ENCODE peak calls at places on chromosomes 2 and 18, in seven cellular contexts. E is breast epithelium, S is cardiac muscle cell, Y is PC-3, N is GM23338, W is tibial nerve, H is neural progenitor cell. G is an unnamed sample. For H3K4me1, the result is how much of the 10 kb centered on the place peaks cover.

GRCh38 chr2:102514061-102514785 is 41.2 kb downstream of the SLC9A4 start:
- DNase-seq in N (peak), Y (peak), W (no peak), S (peak), H (no peak), E (no peak), G (no peak)

GRCh38 chr18:11104307-11104706 is 45.1 kb downstream of the PIEZO2 start:
- DNase-seq in W (no peak), S (no peak), H (no peak), E (no peak), N (no peak), Y (no peak), G (no peak)

GRCh38 chr2:237278593-237278992 is 135.4 kb downstream of the COL6A3 start:
- DNase-seq in S (peak), Y (no peak), N (no peak), W (peak), H (no peak), E (peak), G (peak)

GRCh38 chr18:47283476-47283875 is 32.0 kb upstream of the SKOR2 start:
- DNase-seq in S (peak), Y (peak), H (peak), E (no peak), W (no peak), N (peak), G (no peak)

GRCh38 chr18:61975526-61976326 is 82.9 kb upstream of the RNF152 start:
- DNase-seq in H (no peak), N (no peak), E (no peak), Y (no peak), W (no peak), S (no peak), G (no peak)

GRCh38 chr18:12310762-12311161 is 2.7 kb downstream of the TUBB6 start:
- DNase-seq in W (no peak), H (no peak), S (no peak), N (no peak), E (no peak), Y (no peak), G (no peak)

GRCh38 chr18:79604913-79605235 is 74.7 kb upstream of the CTDP1 start:
- DNase-seq in H (no peak), S (no peak), N (no peak), E (no peak), Y (no peak), W (no peak), G (no peak)

GRCh38 chr2:204436267-204436666 is 109.0 kb upstream of the PARD3B start:
- DNase-seq in H (no peak), Y (no peak), W (no peak), N (no peak), S (no peak), E (no peak), G (no peak)

GRCh38 chr18:46001892-46002291 is 34.8 kb upstream of the EPG5 start:
- DNase-seq in Y (no peak), S (no peak), N (no peak), E (no peak), H (no peak), W (no peak), G (no peak)

GRCh38 chr18:42583197-42583776 is 532.2 kb downstream of the RIT2 start:
- DNase-seq in W (no peak), Y (no peak), S (peak), N (no peak), H (no peak), E (no peak), G (no peak)

GRCh38 chr2:99101697-99102096 is 39.8 kb upstream of the C2orf15 start:
- DNase-seq in H (no peak), W (no peak), E (no peak), S (peak), Y (no peak), N (peak), G (no peak)

GRCh38 chr2:223494987-223495386 is 107.2 kb downstream of the SCG2 start:
- DNase-seq in H (no peak), S (no peak), N (no peak), Y (no peak), W (no peak), E (no peak), G (no peak)

GRCh38 chr2:122949523-122949922 is 1075.6 kb upstream of the CNTNAP5 start:
- DNase-seq in N (no peak), E (no peak), S (no peak), W (no peak), H (no peak), Y (no peak), G (no peak)

GRCh38 chr2:118012778-118013177 is 1.1 kb downstream of the CCDC93 start:
- DNase-seq in W (no peak), H (no peak), Y (peak), E (no peak), N (no peak), S (no peak), G (no peak)

GRCh38 chr2:216426938-216427337 is 14.7 kb downstream of the SMARCAL1 start:
- DNase-seq in W (no peak), E (no peak), N (no peak), Y (peak), H (no peak), S (peak), G (no peak)

GRCh38 chr18:63253018-63253417 is 66.6 kb downstream of the BCL2 start:
- DNase-seq in S (no peak), Y (no peak), E (no peak), H (no peak), N (no peak), W (no peak), G (no peak)

GRCh38 chr18:48946329-48946835 is 4.4 kb downstream of the SMAD7 start:
- DNase-seq in W (no peak), Y (peak), N (no peak), S (peak), E (no peak), H (no peak), G (no peak)

DNA sequence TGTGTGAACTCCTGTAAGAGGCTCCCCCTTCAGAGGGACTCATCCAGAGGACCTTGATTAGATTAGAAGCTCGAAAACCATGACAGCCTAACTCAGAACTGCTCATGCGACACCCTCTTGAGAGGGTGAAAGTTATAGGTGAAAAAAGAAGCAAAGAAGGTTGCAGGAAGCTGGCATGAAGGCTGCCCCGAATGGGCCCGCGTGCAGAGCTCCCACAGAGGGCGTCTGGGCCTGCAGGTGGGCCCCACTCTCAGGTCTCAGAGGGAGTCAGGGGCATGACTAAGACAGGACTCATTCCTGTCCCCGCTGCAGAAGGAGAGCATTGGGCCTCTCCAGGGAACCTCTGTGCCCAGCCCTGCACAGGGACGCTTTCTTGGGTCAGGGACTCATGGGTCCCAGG is 235.4 kb downstream of the EIPR1 start:
- DNase-seq in E (no peak), N (no peak), H (no peak), W (no peak), Y (no peak), S (no peak), G (no peak)
- H3K4me1 ChIP-seq in E (under half), N (under half), H (under half), W (under half), Y (under half), S (under half), G (under half)

DNA sequence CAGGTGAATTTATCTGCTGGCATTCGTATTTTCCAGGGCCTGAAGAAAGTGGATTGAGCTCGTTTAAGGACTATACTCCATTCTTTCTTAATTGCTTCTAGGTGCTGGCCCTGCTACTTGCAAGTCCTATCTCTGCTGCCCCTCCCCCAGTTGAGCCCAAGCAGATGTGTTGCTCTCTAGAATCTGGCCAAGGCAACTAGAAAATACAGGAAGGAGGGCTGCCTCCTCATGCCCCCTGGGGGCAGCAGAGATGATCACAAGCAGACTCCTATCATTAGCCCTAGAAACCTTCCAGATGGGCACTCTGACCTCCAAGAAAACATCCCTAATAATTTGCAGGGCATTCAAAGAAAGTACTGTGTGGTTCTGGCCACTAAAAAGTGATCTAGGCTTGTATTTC is 72.5 kb upstream of the CYP26B1 start:
- DNase-seq in H (peak), N (peak), E (no peak), S (peak), Y (peak), W (no peak), G (no peak)
- TF ChIP-seq CTCF in H (peak), N (peak), E (no peak), S (peak), Y (peak), W (no peak), G (no peak)

GRCh38 chr2:42060718-42061619 is 13.1 kb downstream of the PKDCC start:
- DNase-seq in S (peak), H (peak), Y (no peak), N (no peak), E (no peak), W (no peak), G (peak)

GRCh38 chr2:42063383-42064171 is 15.8 kb downstream of the PKDCC start:
- DNase-seq in E (no peak), N (no peak), S (peak), Y (no peak), W (no peak), H (no peak), G (no peak)

GRCh38 chr2:42059261-42059898 is 11.6 kb downstream of the PKDCC start:
- DNase-seq in Y (no peak), E (no peak), N (no peak), S (no peak), H (no peak), W (no peak), G (no peak)

GRCh38 chr2:42060028-42060427 is 12.2 kb downstream of the PKDCC start:
- DNase-seq in S (no peak), Y (no peak), W (no peak), H (no peak), E (no peak), N (no peak), G (no peak)

GRCh38 chr2:42061839-42062238 is 14.0 kb downstream of the PKDCC start:
- DNase-seq in E (no peak), H (no peak), Y (no peak), S (no peak), N (no peak), W (no peak), G (no peak)
- H3K27ac ChIP-seq in E (no peak), H (no peak), Y (no peak), S (no peak), N (no peak), W (peak), G (no peak)

GRCh38 chr2:43391159-43391876 is 164.9 kb upstream of the ZFP36L2 start:
- DNase-seq in H (no peak), Y (no peak), W (no peak), N (no peak), S (no peak), E (no peak), G (no peak)
- H3K4me1 ChIP-seq in H (under half), Y (under half), W (under half), N (under half), S (under half), E (under half), G (under half)

GRCh38 chr18:3930126-3931012 is 480.4 kb downstream of the TGIF1 start:
- DNase-seq in N (no peak), H (no peak), E (no peak), S (no peak), W (no peak), Y (no peak), G (no peak)

GRCh38 chr18:3932285-3932684 is 482.3 kb downstream of the TGIF1 start:
- DNase-seq in N (no peak), H (no peak), Y (no peak), S (no peak), E (no peak), W (no peak), G (no peak)

GRCh38 chr18:3935316-3935715 is 485.3 kb downstream of the TGIF1 start:
- DNase-seq in E (no peak), H (no peak), Y (no peak), N (peak), W (no peak), S (no peak), G (no peak)

GRCh38 chr18:3931013-3931315 is 481.0 kb downstream of the TGIF1 start:
- DNase-seq in N (no peak), E (no peak), H (no peak), W (no peak), Y (no peak), S (no peak), G (no peak)

GRCh38 chr18:3931542-3932112 is 481.7 kb downstream of the TGIF1 start:
- DNase-seq in H (no peak), N (no peak), E (no peak), W (no peak), S (no peak), Y (no peak), G (no peak)
- TF ChIP-seq CTCF in H (no peak), N (peak), E (no peak), W (no peak), S (no peak), Y (no peak), G (no peak)

DNA sequence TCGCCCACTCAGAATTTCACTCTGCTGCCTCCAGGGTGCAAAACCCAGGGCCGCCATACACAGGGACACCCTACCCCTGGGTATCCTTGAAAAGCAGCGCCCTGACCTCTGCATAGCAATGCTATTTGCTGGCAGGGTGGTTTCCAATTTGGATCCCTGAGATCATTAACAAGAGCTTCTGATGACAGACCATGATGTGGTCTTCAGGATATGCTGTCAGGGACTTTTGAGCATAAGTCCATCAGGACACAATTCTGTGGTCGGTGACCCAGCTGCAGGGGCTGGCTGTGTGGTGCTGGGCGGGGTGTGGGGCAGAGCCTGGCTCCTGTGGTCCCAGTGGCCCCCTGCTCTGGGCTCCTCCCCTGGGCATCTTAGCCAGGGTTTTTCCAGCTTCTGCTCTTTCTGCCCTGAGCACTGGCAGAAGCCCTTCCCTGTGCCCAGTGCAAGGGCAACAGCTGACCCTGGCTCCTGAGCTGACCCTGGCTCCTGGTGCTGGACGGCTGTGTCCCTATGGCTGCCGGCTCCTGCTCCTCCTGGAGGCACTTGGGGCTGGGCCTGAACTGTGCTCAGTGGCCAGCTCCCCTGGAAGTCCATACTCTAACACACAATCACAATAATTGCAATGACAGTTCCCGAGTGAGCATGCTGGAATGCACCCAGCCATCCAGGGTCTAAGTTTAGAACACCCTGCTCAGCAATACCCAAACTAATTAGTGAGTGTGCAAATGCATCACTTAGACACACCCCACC is 271.5 kb downstream of the HDAC4 start:
- DNase-seq in E (no peak), S (no peak), H (no peak), W (no peak), N (no peak), Y (no peak), G (no peak)
- H3K27ac ChIP-seq in E (no peak), S (no peak), H (no peak), W (peak), N (no peak), Y (no peak), G (no peak)